ENCODE peak calls at places on chromosomes 7 and 10, in seven cellular contexts. One of them, this sample, is unnamed. For H3K4me1 and H3K9me3, the result is how much of the 10 kb centered on the place peaks cover.

GRCh38 chr7:108592633-108593277 is 23.1 kb downstream of the DNAJB9 start:
- DNase-seq in Caco-2: peak
- DNase-seq in upper lobe of right lung: no peak
- DNase-seq in adrenal gland: no peak
- DNase-seq in NT2/D1: no peak
- DNase-seq in suprapubic skin: no peak
- DNase-seq in PC-9: no peak
- DNase-seq in this sample: no peak

GRCh38 chr7:114715907-114716306 is 206.0 kb upstream of the MDFIC start:
- DNase-seq in Caco-2: no peak
- DNase-seq in upper lobe of right lung: no peak
- DNase-seq in adrenal gland: no peak
- DNase-seq in NT2/D1: no peak
- DNase-seq in suprapubic skin: no peak
- DNase-seq in PC-9: no peak
- DNase-seq in this sample: no peak

GRCh38 chr7:74051629-74052410 is 23.8 kb downstream of the ELN start:
- DNase-seq in Caco-2: peak
- DNase-seq in upper lobe of right lung: peak
- DNase-seq in adrenal gland: no peak
- DNase-seq in NT2/D1: peak
- DNase-seq in suprapubic skin: no peak
- DNase-seq in PC-9: peak
- DNase-seq in this sample: no peak

GRCh38 chr7:100583132-100584045 is 2.5 kb downstream of the LRCH4 start:
- DNase-seq in Caco-2: no peak
- DNase-seq in upper lobe of right lung: peak
- DNase-seq in adrenal gland: peak
- DNase-seq in NT2/D1: no peak
- DNase-seq in suprapubic skin: no peak
- DNase-seq in PC-9: no peak
- DNase-seq in this sample: no peak

GRCh38 chr7:311796-312195 is 21.8 kb downstream of the FOXL3 start:
- DNase-seq in Caco-2: no peak
- DNase-seq in upper lobe of right lung: no peak
- DNase-seq in adrenal gland: no peak
- DNase-seq in NT2/D1: no peak
- DNase-seq in suprapubic skin: no peak
- DNase-seq in PC-9: no peak
- DNase-seq in this sample: no peak

GRCh38 chr10:4127518-4128315 is 342.7 kb upstream of the KLF6 start:
- DNase-seq in Caco-2: no peak
- DNase-seq in upper lobe of right lung: no peak
- DNase-seq in adrenal gland: peak
- DNase-seq in NT2/D1: peak
- DNase-seq in suprapubic skin: no peak
- DNase-seq in PC-9: no peak
- DNase-seq in this sample: peak

GRCh38 chr10:102735065-102735562 is 8.6 kb upstream of the WBP1L start:
- DNase-seq in Caco-2: no peak
- DNase-seq in upper lobe of right lung: no peak
- DNase-seq in adrenal gland: no peak
- DNase-seq in NT2/D1: no peak
- DNase-seq in suprapubic skin: no peak
- DNase-seq in PC-9: no peak
- DNase-seq in this sample: no peak

GRCh38 chr10:8584666-8585065 is 530.2 kb downstream of the GATA3 start:
- DNase-seq in Caco-2: no peak
- DNase-seq in upper lobe of right lung: no peak
- DNase-seq in adrenal gland: no peak
- DNase-seq in NT2/D1: no peak
- DNase-seq in suprapubic skin: no peak
- DNase-seq in PC-9: no peak
- DNase-seq in this sample: no peak

GRCh38 chr7:127873151-127873550 is 158.1 kb downstream of the LRRC4 start:
- DNase-seq in Caco-2: no peak
- DNase-seq in upper lobe of right lung: no peak
- DNase-seq in adrenal gland: no peak
- DNase-seq in NT2/D1: no peak
- DNase-seq in suprapubic skin: no peak
- DNase-seq in PC-9: no peak
- DNase-seq in this sample: no peak

GRCh38 chr10:84540617-84541288 is 212.4 kb downstream of the CCSER2 start:
- DNase-seq in Caco-2: no peak
- DNase-seq in upper lobe of right lung: peak
- DNase-seq in adrenal gland: peak
- DNase-seq in NT2/D1: no peak
- DNase-seq in suprapubic skin: peak
- DNase-seq in PC-9: no peak
- DNase-seq in this sample: peak

GRCh38 chr7:111006691-111007090 is 84.2 kb upstream of the LRRN3 start:
- DNase-seq in Caco-2: no peak
- DNase-seq in upper lobe of right lung: no peak
- DNase-seq in adrenal gland: no peak
- DNase-seq in NT2/D1: no peak
- DNase-seq in suprapubic skin: no peak
- DNase-seq in PC-9: no peak
- DNase-seq in this sample: no peak

GRCh38 chr7:44769381-44770209 is 20.9 kb downstream of the ZMIZ2 start:
- DNase-seq in Caco-2: no peak
- DNase-seq in upper lobe of right lung: no peak
- DNase-seq in adrenal gland: no peak
- DNase-seq in NT2/D1: no peak
- DNase-seq in suprapubic skin: no peak
- DNase-seq in PC-9: peak
- DNase-seq in this sample: no peak

GRCh38 chr7:82268632-82269031 is 174.9 kb downstream of the CACNA2D1 start:
- DNase-seq in Caco-2: no peak
- DNase-seq in upper lobe of right lung: no peak
- DNase-seq in adrenal gland: no peak
- DNase-seq in NT2/D1: no peak
- DNase-seq in suprapubic skin: no peak
- DNase-seq in PC-9: no peak
- DNase-seq in this sample: no peak

GRCh38 chr7:26153823-26154783 is 2.1 kb downstream of the NFE2L3 start:
- DNase-seq in Caco-2: no peak
- DNase-seq in upper lobe of right lung: no peak
- DNase-seq in adrenal gland: no peak
- DNase-seq in NT2/D1: peak
- DNase-seq in suprapubic skin: peak
- DNase-seq in PC-9: peak
- DNase-seq in this sample: peak

GRCh38 chr10:132941640-132942051 is 724 bp downstream of the CFAP46 start:
- DNase-seq in Caco-2: peak
- DNase-seq in upper lobe of right lung: peak
- DNase-seq in adrenal gland: no peak
- DNase-seq in NT2/D1: no peak
- DNase-seq in suprapubic skin: no peak
- DNase-seq in PC-9: no peak
- DNase-seq in this sample: no peak

GRCh38 chr10:63236113-63236935 is 103.2 kb downstream of the NRBF2 start:
- DNase-seq in Caco-2: peak
- DNase-seq in upper lobe of right lung: no peak
- DNase-seq in adrenal gland: no peak
- DNase-seq in NT2/D1: no peak
- DNase-seq in suprapubic skin: no peak
- DNase-seq in PC-9: peak
- DNase-seq in this sample: no peak

GRCh38 chr10:95261926-95262325 is 28.9 kb downstream of the PDLIM1 start:
- DNase-seq in Caco-2: no peak
- DNase-seq in upper lobe of right lung: no peak
- DNase-seq in adrenal gland: no peak
- DNase-seq in NT2/D1: no peak
- DNase-seq in suprapubic skin: peak
- DNase-seq in PC-9: no peak
- DNase-seq in this sample: no peak

GRCh38 chr7:44063547-44063893 is 1.8 kb downstream of the PGAM2 start:
- DNase-seq in Caco-2: no peak
- DNase-seq in upper lobe of right lung: no peak
- DNase-seq in adrenal gland: peak
- DNase-seq in NT2/D1: no peak
- DNase-seq in suprapubic skin: no peak
- DNase-seq in PC-9: no peak
- DNase-seq in this sample: no peak

GRCh38 chr10:52956451-52956850 is 183.9 kb upstream of the MBL2 start:
- DNase-seq in Caco-2: peak
- DNase-seq in upper lobe of right lung: no peak
- DNase-seq in adrenal gland: no peak
- DNase-seq in NT2/D1: no peak
- DNase-seq in suprapubic skin: no peak
- DNase-seq in PC-9: no peak
- DNase-seq in this sample: no peak

GRCh38 chr7:69545175-69545574 is 53.1 kb upstream of the AUTS2 start:
- DNase-seq in Caco-2: no peak
- DNase-seq in upper lobe of right lung: no peak
- DNase-seq in adrenal gland: no peak
- DNase-seq in NT2/D1: no peak
- DNase-seq in suprapubic skin: no peak
- DNase-seq in PC-9: no peak
- DNase-seq in this sample: no peak

GRCh38 chr7:33487998-33488682 is 358.8 kb downstream of the BBS9 start:
- DNase-seq in Caco-2: no peak
- DNase-seq in upper lobe of right lung: no peak
- DNase-seq in adrenal gland: no peak
- DNase-seq in NT2/D1: no peak
- DNase-seq in suprapubic skin: no peak
- DNase-seq in PC-9: no peak
- DNase-seq in this sample: no peak

GRCh38 chr10:89118091-89118490 is 89.0 kb downstream of the CH25H start:
- DNase-seq in Caco-2: no peak
- DNase-seq in upper lobe of right lung: no peak
- DNase-seq in adrenal gland: no peak
- DNase-seq in NT2/D1: no peak
- DNase-seq in suprapubic skin: no peak
- DNase-seq in PC-9: no peak
- DNase-seq in this sample: no peak

GRCh38 chr10:101286248-101287046 is 57.2 kb upstream of the LBX1 start:
- DNase-seq in Caco-2: no peak
- DNase-seq in upper lobe of right lung: no peak
- DNase-seq in adrenal gland: no peak
- DNase-seq in NT2/D1: no peak
- DNase-seq in suprapubic skin: no peak
- DNase-seq in PC-9: no peak
- DNase-seq in this sample: no peak

GRCh38 chr7:64999165-65000004 is 7.1 kb downstream of the ERV3-1 start:
- DNase-seq in Caco-2: peak
- DNase-seq in upper lobe of right lung: no peak
- DNase-seq in adrenal gland: peak
- DNase-seq in NT2/D1: no peak
- DNase-seq in suprapubic skin: no peak
- DNase-seq in PC-9: peak
- DNase-seq in this sample: no peak

DNA sequence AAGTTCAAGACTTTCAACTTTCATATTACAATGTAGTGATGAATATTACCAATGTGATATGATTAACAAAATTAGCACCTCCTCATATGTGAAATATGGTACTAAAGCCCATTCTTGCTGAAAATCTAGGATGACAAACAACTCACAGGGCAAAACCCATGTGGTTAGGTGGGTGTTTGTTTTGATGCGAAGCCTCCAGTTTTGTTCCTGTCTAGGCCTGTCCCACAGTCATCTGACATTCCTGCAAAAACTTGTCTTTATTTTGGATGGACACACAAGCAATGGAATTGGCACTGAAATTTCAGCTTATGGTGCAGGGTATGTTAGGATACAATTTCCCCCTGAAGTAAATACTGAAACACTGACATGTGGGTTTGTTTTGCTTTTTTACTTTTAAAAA is 95.3 kb downstream of the PARD3 start:
- DNase-seq in Caco-2: no peak
- DNase-seq in upper lobe of right lung: no peak
- DNase-seq in adrenal gland: no peak
- DNase-seq in NT2/D1: no peak
- DNase-seq in suprapubic skin: no peak
- DNase-seq in PC-9: no peak
- DNase-seq in this sample: no peak
- H3K4me1 ChIP-seq in Caco-2: under half
- H3K4me1 ChIP-seq in upper lobe of right lung: under half
- H3K4me1 ChIP-seq in adrenal gland: under half
- H3K4me1 ChIP-seq in NT2/D1: under half
- H3K4me1 ChIP-seq in suprapubic skin: half or more
- H3K4me1 ChIP-seq in PC-9: half or more
- H3K4me1 ChIP-seq in this sample: under half

GRCh38 chr10:1401056-1401965 is 336.0 kb downstream of the ADARB2 start:
- DNase-seq in Caco-2: no peak
- DNase-seq in upper lobe of right lung: no peak
- DNase-seq in adrenal gland: no peak
- DNase-seq in NT2/D1: no peak
- DNase-seq in suprapubic skin: no peak
- DNase-seq in PC-9: no peak
- DNase-seq in this sample: no peak
- H3K9me3 ChIP-seq in Caco-2: under half
- H3K9me3 ChIP-seq in upper lobe of right lung: under half
- H3K9me3 ChIP-seq in adrenal gland: under half
- H3K9me3 ChIP-seq in NT2/D1: under half
- H3K9me3 ChIP-seq in suprapubic skin: under half
- H3K9me3 ChIP-seq in PC-9: under half
- H3K9me3 ChIP-seq in this sample: under half

GRCh38 chr7:134552105-134552504 is 3.2 kb downstream of the AKR1B15 start:
- DNase-seq in Caco-2: no peak
- DNase-seq in upper lobe of right lung: no peak
- DNase-seq in adrenal gland: no peak
- DNase-seq in NT2/D1: no peak
- DNase-seq in suprapubic skin: no peak
- DNase-seq in PC-9: no peak
- DNase-seq in this sample: no peak
- H3K4me3 ChIP-seq in Caco-2: no peak
- H3K4me3 ChIP-seq in upper lobe of right lung: no peak
- H3K4me3 ChIP-seq in adrenal gland: no peak
- H3K4me3 ChIP-seq in NT2/D1: no peak
- H3K4me3 ChIP-seq in suprapubic skin: no peak
- H3K4me3 ChIP-seq in PC-9: no peak
- H3K4me3 ChIP-seq in this sample: no peak

DNA sequence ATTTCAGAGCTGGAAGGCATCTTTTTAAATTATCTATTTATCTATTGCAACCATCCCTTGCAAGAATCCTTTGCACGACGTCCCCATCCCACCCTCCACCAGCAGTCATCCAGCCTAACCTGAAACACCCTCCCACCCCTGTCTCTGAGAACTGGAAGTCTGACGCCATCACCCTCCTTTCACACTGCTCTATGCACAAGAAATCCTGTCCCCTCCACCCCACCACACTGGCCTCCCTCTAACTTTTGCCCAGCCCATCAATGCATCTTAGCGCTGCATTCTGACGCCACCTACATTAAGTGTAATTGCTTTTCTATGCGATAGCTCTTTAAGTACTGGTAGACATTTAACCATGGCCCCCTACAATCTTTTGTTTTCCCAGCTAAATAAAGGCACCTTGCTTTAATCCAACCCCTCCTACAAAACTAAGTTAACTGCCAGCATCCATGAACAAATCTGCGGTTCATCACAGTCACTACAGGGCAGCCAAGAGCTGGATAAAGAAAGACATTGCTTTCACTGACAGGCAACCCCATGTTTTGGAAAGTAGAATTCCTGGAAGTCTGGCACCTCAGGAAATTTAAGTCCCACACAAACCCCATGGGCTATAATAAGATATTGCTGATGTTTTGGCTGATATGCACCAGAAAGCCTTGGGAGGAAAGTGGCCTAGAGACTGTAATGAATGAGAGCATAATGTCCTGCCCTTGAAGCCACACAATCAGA is 128.0 kb downstream of the GLI3 start:
- DNase-seq in Caco-2: no peak
- DNase-seq in upper lobe of right lung: no peak
- DNase-seq in adrenal gland: no peak
- DNase-seq in NT2/D1: no peak
- DNase-seq in suprapubic skin: no peak
- DNase-seq in PC-9: no peak
- DNase-seq in this sample: no peak
- H3K4me1 ChIP-seq in Caco-2: under half
- H3K4me1 ChIP-seq in upper lobe of right lung: under half
- H3K4me1 ChIP-seq in adrenal gland: under half
- H3K4me1 ChIP-seq in NT2/D1: under half
- H3K4me1 ChIP-seq in suprapubic skin: under half
- H3K4me1 ChIP-seq in PC-9: under half
- H3K4me1 ChIP-seq in this sample: under half

This sample was measured in iPS DF 6.9.